ENCODE peak calls at places on chromosomes 11 and 22, in six cellular contexts. Y is gastrocnemius medialis, K is heart left ventricle, D is AG10803, V is GM23338, U is cardiac muscle cell. E is an unnamed sample.
A peak's percentile ranks its signal among the peaks of the same experiment; 100 is the strongest.

GRCh38 chr11:118622376-118623290 is 15.2 kb downstream of the PHLDB1 start:
- DNase-seq in K (peak; percentile 77), U (peak; percentile 61), V (no peak), Y (peak; percentile 93), D (peak; percentile 91), E (no peak)

GRCh38 chr11:15726221-15726746 is 611.6 kb downstream of the INSC start:
- DNase-seq in Y (no peak), V (no peak), K (no peak), D (no peak), U (no peak), E (no peak)

GRCh38 chr11:762421-763072 is 14.7 kb downstream of the GATD1 start:
- DNase-seq in V (peak; percentile 59), D (peak; percentile 89), K (no peak), U (peak; percentile 74), Y (peak; percentile 58), E (no peak)

GRCh38 chr11:117604349-117604995 is 192.5 kb downstream of the DSCAML1 start:
- DNase-seq in K (no peak), U (no peak), D (no peak), Y (no peak), V (no peak), E (no peak)

GRCh38 chr22:31504282-31504681 is 7.9 kb downstream of the SFI1 start:
- DNase-seq in D (peak; percentile 60), V (no peak), U (peak; percentile 31), Y (no peak), K (no peak), E (no peak)

GRCh38 chr22:37206118-37206840 is 6.0 kb downstream of the SSTR3 start:
- DNase-seq in D (no peak), U (no peak), K (no peak), Y (no peak), V (no peak), E (no peak)

GRCh38 chr22:24694971-24695928 is 79.3 kb downstream of the PIWIL3 start:
- DNase-seq in K (no peak), Y (no peak), V (peak; percentile 21), D (no peak), U (no peak), E (no peak)

GRCh38 chr22:38317237-38317994 is at the start of gene CSNK1E:
- DNase-seq in V (peak; percentile 83), Y (peak; percentile 79), U (peak; percentile 77), K (peak; percentile 91), D (peak; percentile 58), E (peak; percentile 85)

GRCh38 chr11:123054301-123055065 is 7.5 kb downstream of the HSPA8 start:
- DNase-seq in Y (no peak), U (peak; percentile 82), K (no peak), D (peak; percentile 67), V (peak; percentile 95), E (no peak)

GRCh38 chr11:20489948-20490347 is 102.4 kb downstream of the PRMT3 start:
- DNase-seq in K (no peak), U (no peak), D (no peak), Y (no peak), V (no peak), E (no peak)

GRCh38 chr11:71218789-71219499 is 33.4 kb downstream of the SHANK2 start:
- DNase-seq in V (no peak), Y (no peak), U (no peak), K (no peak), D (no peak), E (no peak)

GRCh38 chr22:24894220-24894975 is 52.1 kb downstream of the LHFPL7 start:
- DNase-seq in V (peak; percentile 15), D (peak; percentile 88), U (peak; percentile 96), Y (peak; percentile 95), K (peak; percentile 85), E (peak; percentile 66)

DNA sequence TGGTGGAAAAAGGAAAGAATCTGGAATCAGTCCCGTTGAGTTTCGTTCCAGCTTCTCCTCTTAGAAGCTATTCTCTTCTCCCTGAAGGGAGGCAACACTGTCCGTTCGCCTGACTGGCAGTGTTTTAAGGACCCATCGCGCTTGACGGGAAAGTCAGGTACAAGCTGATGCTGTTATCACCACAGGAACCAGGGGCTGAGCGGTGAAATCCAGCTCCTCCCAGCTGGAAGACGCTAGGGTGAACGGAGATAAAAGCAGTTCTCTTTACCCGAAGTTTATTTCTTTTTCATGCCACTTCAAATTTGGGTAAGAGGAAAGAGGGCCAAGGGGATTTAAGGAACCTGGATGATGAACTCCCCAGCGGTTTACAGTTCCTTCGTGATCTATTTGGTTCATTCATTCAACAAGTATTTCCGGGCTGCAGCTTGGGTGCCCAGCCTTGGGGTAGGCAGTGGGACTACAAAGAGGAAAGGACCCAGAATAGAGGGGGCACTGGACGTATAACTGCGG is 551 bp upstream of the DEUP1 start:
- DNase-seq in V (peak; percentile 68), D (peak; percentile 1), U (peak; percentile 1), K (no peak), Y (no peak), E (no peak)
- H3K4me3 ChIP-seq in V (peak overlapping the region; percentile 78), D (peak overlapping the region; percentile 24), U (peak overlapping the region; percentile 31), K (peak overlapping the region; percentile 27), Y (peak overlapping the region; percentile 1), E (peak overlapping the region; percentile 28)

GRCh38 chr11:11230802-11231562 is 122.1 kb downstream of the CSNK2A3 start:
- DNase-seq in D (no peak), Y (no peak), U (no peak), V (peak; percentile 82), K (no peak), E (no peak)
- TF ChIP-seq CTCF in D (no peak), Y (peak; percentile 30), U (peak; percentile 25), V (peak; percentile 81), K (peak; percentile 2), E (no peak)

GRCh38 chr11:64861227-64861970 is 16.9 kb upstream of the CDC42BPG start:
- DNase-seq in K (no peak), U (no peak), D (no peak), V (no peak), Y (no peak), E (no peak)
- H3K4me3 ChIP-seq in K (no peak overlapping the region), U (no peak overlapping the region), D (no peak overlapping the region), V (no peak overlapping the region), Y (no peak overlapping the region), E (no peak overlapping the region)

GRCh38 chr11:131218542-131218941 is 151.9 kb upstream of the NTM start:
- DNase-seq in K (no peak), Y (no peak), D (no peak), U (no peak), V (peak; percentile 48), E (no peak)

GRCh38 chr11:131223198-131223975 is 147.0 kb upstream of the NTM start:
- DNase-seq in K (no peak), Y (no peak), D (no peak), V (peak; percentile 48), U (no peak), E (no peak)

GRCh38 chr11:131217313-131218297 is 152.8 kb upstream of the NTM start:
- DNase-seq in U (no peak), Y (no peak), K (no peak), V (peak; percentile 53), D (peak; percentile 9), E (no peak)
- TF ChIP-seq CTCF in U (no peak), Y (no peak), K (peak; percentile 49), V (peak; percentile 70), D (peak; percentile 43), E (no peak)

DNA sequence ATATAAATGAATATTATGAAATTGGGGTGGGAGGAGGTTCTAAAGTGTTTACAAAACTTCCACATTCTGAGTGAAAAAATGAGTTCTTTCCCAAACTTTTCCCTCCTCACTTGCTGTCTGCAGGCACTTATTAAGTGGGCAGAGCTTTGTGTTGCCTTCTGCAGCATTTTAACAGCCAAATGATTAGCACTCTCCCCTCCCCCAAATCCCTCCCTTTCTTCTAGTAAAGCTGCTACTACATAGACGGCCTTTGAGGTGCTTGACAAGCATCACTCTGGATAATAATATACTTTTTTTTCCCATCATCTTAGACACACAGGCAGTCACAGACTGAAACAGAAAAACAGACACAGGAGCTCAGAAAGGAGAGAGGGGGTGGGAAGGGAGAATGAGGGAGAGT is 493.5 kb downstream of the DLG2 start:
- DNase-seq in K (no peak), Y (no peak), U (no peak), V (peak; percentile 11), D (no peak), E (no peak)
- H3K4me3 ChIP-seq in K (no peak overlapping the region), Y (no peak overlapping the region), U (no peak overlapping the region), V (no peak overlapping the region), D (no peak overlapping the region), E (no peak overlapping the region)